ENCODE peak calls at places on chromosome 2, in four cellular contexts. E is bronchial epithelial cell, T is ACHN, I is hypothalamus. R is an unnamed sample.

GRCh38 chr2:15867194-15868171 is 72.9 kb upstream of the MYCN start:
- DNase-seq in E (no peak), T (no peak), I (no peak), R (no peak)

GRCh38 chr2:219744698-219745097 is 117.3 kb downstream of the SLC4A3 start:
- DNase-seq in E (no peak), T (no peak), I (no peak), R (no peak)

GRCh38 chr2:37436324-37436723 is 91.9 kb downstream of the QPCT start:
- DNase-seq in E (no peak), T (no peak), I (no peak), R (no peak)

GRCh38 chr2:579351-579886 is 97.8 kb downstream of the TMEM18 start:
- DNase-seq in T (no peak), I (no peak), E (no peak), R (no peak)

GRCh38 chr2:187117483-187117882 is 268.5 kb upstream of the ZSWIM2 start:
- DNase-seq in I (no peak), T (no peak), E (no peak), R (no peak)

GRCh38 chr2:7111626-7112025 is 194.4 kb downstream of the RNF144A start:
- DNase-seq in E (peak), T (peak), I (no peak), R (no peak)

GRCh38 chr2:43848174-43848573 is 9.4 kb downstream of the ABCG8 start:
- DNase-seq in T (no peak), E (peak), I (no peak), R (no peak)

GRCh38 chr2:19119326-19120001 is 239.0 kb downstream of the OSR1 start:
- DNase-seq in I (peak), T (no peak), E (no peak), R (no peak)

GRCh38 chr2:133138693-133139092 is 429.6 kb downstream of the NCKAP5 start:
- DNase-seq in E (peak), T (no peak), I (no peak), R (no peak)

GRCh38 chr2:205704101-205704741 is 21.9 kb downstream of the NRP2 start:
- DNase-seq in E (no peak), I (peak), T (no peak), R (no peak)

GRCh38 chr2:111697560-111697959 is 186.4 kb downstream of the ANAPC1 start:
- DNase-seq in T (no peak), E (no peak), I (no peak), R (no peak)

GRCh38 chr2:79935771-79936657 is 368.5 kb downstream of the LRRTM1 start:
- DNase-seq in I (peak), T (peak), E (peak), R (peak)

GRCh38 chr2:113700186-113700841 is 56.1 kb downstream of the SLC35F5 start:
- DNase-seq in T (no peak), I (no peak), E (no peak), R (peak)

GRCh38 chr2:25032901-25033300 is 9.0 kb upstream of the EFR3B start:
- DNase-seq in I (no peak), T (no peak), E (no peak), R (no peak)

GRCh38 chr2:209772316-209772715 is 684 bp downstream of the UNC80 start:
- DNase-seq in E (no peak), I (no peak), T (no peak), R (no peak)

R was measured in heart right ventricle.